ENCODE peak calls at places on chromosomes 7 and 10, in four cellular contexts. Y is ACHN, E is PC-9, V is neural crest cell. T is an unnamed sample.

GRCh38 chr7:50281680-50282445 is 22.7 kb upstream of the IKZF1 start:
- DNase-seq in V (no peak), Y (no peak), E (no peak), T (no peak)

GRCh38 chr7:88759216-88759955 is at the start of gene ZNF804B:
- DNase-seq in V (peak; percentile 31), E (no peak), Y (no peak), T (no peak)

GRCh38 chr10:23106508-23106907 is 11.1 kb downstream of the MSRB2 start:
- DNase-seq in E (no peak), V (no peak), Y (no peak), T (no peak)

GRCh38 chr10:112744525-112744924 is 205.5 kb upstream of the TCF7L2 start:
- DNase-seq in E (no peak), V (no peak), Y (no peak), T (no peak)

GRCh38 chr7:94823952-94824351 is 83.4 kb upstream of the PPP1R9A start:
- DNase-seq in E (peak; percentile 64), V (no peak), Y (peak; percentile 76), T (no peak)

GRCh38 chr10:56178210-56178609 is 182.8 kb downstream of the ZWINT start:
- DNase-seq in V (no peak), Y (no peak), E (no peak), T (no peak)

GRCh38 chr10:112873541-112873940 is 76.5 kb upstream of the TCF7L2 start:
- DNase-seq in Y (no peak), V (no peak), E (no peak), T (no peak)

GRCh38 chr7:78090616-78091015 is 292.0 kb downstream of the PHTF2 start:
- DNase-seq in V (no peak), E (no peak), Y (no peak), T (no peak)

GRCh38 chr10:4345842-4346241 is 480.2 kb upstream of the AKR1E2 start:
- DNase-seq in V (no peak), E (no peak), Y (no peak), T (no peak)

GRCh38 chr7:74092321-74092963 is 8.8 kb downstream of the LIMK1 start:
- DNase-seq in E (no peak), V (peak; percentile 53), Y (no peak), T (no peak)

GRCh38 chr7:41886906-41887311 is 184.0 kb upstream of the INHBA start:
- DNase-seq in E (no peak), V (no peak), Y (peak; percentile 97), T (peak; percentile 52)

GRCh38 chr7:2019693-2020511 is 212.8 kb downstream of the MAD1L1 start:
- DNase-seq in V (no peak), Y (no peak), E (no peak), T (peak; percentile 76)

GRCh38 chr7:155839461-155839860 is 27.2 kb upstream of the SHH start:
- DNase-seq in Y (no peak), E (no peak), V (no peak), T (no peak)